ENCODE peak calls at places on chromosomes 7 and 10, in four cellular contexts. G is HepG2, Z is GM12878, A is K562. I is an unnamed sample.

GRCh38 chr7:132270517-132270916 is 305.8 kb downstream of the PLXNA4 start:
- DNase-seq in A (peak; percentile 31), Z (no peak), G (no peak), I (peak; percentile 12)

GRCh38 chr7:121360564-121360963 is 31.8 kb downstream of the WNT16 start:
- DNase-seq in Z (no peak), A (no peak), G (no peak), I (no peak)

GRCh38 chr10:88660593-88660884 is 3.7 kb upstream of the LIPF start:
- DNase-seq in G (no peak), Z (no peak), A (no peak), I (peak; percentile 10)

GRCh38 chr7:23205861-23206510 is 24.1 kb downstream of the NUP42 start:
- DNase-seq in Z (no peak), G (no peak), A (no peak), I (no peak)

GRCh38 chr10:16518822-16519221 is 2.9 kb downstream of the C1QL3 start:
- DNase-seq in Z (no peak), A (no peak), G (no peak), I (no peak)

GRCh38 chr10:7239312-7239985 is 171.4 kb downstream of the SFMBT2 start:
- DNase-seq in Z (no peak), A (no peak), G (no peak), I (no peak)

GRCh38 chr10:132422931-132423813 is 26.2 kb downstream of the PWWP2B start:
- DNase-seq in A (no peak), G (no peak), Z (no peak), I (no peak)

GRCh38 chr10:61608255-61609040 is 54.3 kb upstream of the CABCOCO1 start:
- DNase-seq in Z (no peak), A (no peak), G (no peak), I (no peak)

GRCh38 chr7:87223666-87224065 is 4.1 kb upstream of the TMEM243 start:
- DNase-seq in Z (no peak), G (no peak), A (no peak), I (peak; percentile 46)

GRCh38 chr10:121373411-121373810 is 224.8 kb downstream of the FGFR2 start:
- DNase-seq in Z (no peak), A (no peak), G (no peak), I (no peak)

GRCh38 chr7:33418251-33418701 is 288.9 kb downstream of the BBS9 start:
- DNase-seq in Z (no peak), G (no peak), A (no peak), I (peak; percentile 60)

GRCh38 chr7:91054374-91054773 is 209.9 kb upstream of the FZD1 start:
- DNase-seq in Z (no peak), G (no peak), A (no peak), I (peak; percentile 28)

GRCh38 chr7:130494480-130494879 is 2.6 kb downstream of the MEST start:
- DNase-seq in G (no peak), Z (no peak), A (peak; percentile 68), I (no peak)

GRCh38 chr10:49163741-49164140 is 24.4 kb downstream of the TMEM273 start:
- DNase-seq in Z (no peak), A (no peak), G (no peak), I (peak; percentile 96)

GRCh38 chr10:24616536-24616935 is 107.2 kb downstream of the ARHGAP21 start:
- DNase-seq in G (no peak), A (no peak), Z (no peak), I (peak; percentile 43)

GRCh38 chr10:118374404-118374803 is 32.3 kb upstream of the FAM204A start:
- DNase-seq in G (no peak), A (no peak), Z (no peak), I (no peak)

GRCh38 chr10:124306922-124307371 is 111.8 kb downstream of the OAT start:
- DNase-seq in Z (no peak), A (no peak), G (no peak), I (no peak)

GRCh38 chr7:2312272-2312929 is 1.8 kb downstream of the SNX8 start:
- DNase-seq in G (no peak), A (no peak), Z (no peak), I (no peak)

GRCh38 chr10:73246322-73246782 is 703 bp downstream of the DNAJC9 start:
- DNase-seq in Z (no peak), G (no peak), A (no peak), I (no peak)

GRCh38 chr7:26348987-26349809 is 57.5 kb downstream of the SNX10 start:
- DNase-seq in G (no peak), Z (no peak), A (no peak), I (no peak)

GRCh38 chr7:77199008-77199966 is at the start of gene FGL2:
- DNase-seq in A (no peak), G (no peak), Z (no peak), I (peak; percentile 67)

GRCh38 chr10:13852872-13853271 is 266.1 kb downstream of the PRPF18 start:
- DNase-seq in G (no peak), A (no peak), Z (no peak), I (no peak)

GRCh38 chr7:141128506-141128905 is 54.6 kb downstream of the TMEM178B start:
- DNase-seq in A (no peak), G (no peak), Z (no peak), I (no peak)

GRCh38 chr10:72688208-72688651 is 3.7 kb upstream of the MCU start:
- DNase-seq in A (peak; percentile 55), Z (no peak), G (peak; percentile 86), I (peak; percentile 95)

DNA sequence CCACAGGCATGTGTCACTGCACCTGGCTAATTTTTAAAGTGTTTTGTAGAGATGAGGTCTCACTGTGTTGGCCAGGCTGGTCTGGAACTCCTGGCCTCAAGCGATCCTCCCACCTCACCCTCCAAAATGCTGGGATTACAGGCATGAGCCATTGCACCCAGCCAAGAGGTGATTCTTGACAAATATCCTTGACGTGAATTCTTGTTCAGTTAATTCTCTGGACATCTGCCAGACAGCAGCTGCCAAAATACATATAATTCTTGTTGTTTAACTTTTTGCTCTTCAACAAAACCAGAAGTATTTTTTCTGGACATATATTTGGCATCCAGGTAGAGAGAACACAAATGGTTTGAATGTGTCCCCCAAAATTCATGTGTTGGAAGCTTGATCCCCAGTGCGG is 3.2 kb downstream of the ACADSB start:
- DNase-seq in A (no peak), G (no peak), Z (no peak), I (no peak)
- TF ChIP-seq BHLHE40 in A (no peak), G (no peak), Z (no peak), I (no peak)

GRCh38 chr10:63171255-63171654 is 38.1 kb downstream of the NRBF2 start:
- DNase-seq in G (no peak), Z (no peak), A (no peak), I (no peak)

GRCh38 chr10:63175534-63175933 is 42.4 kb downstream of the NRBF2 start:
- DNase-seq in A (no peak), Z (no peak), G (no peak), I (no peak)

GRCh38 chr10:63171926-63172325 is 38.8 kb downstream of the NRBF2 start:
- DNase-seq in Z (no peak), A (no peak), G (no peak), I (no peak)

GRCh38 chr10:63169624-63170023 is 36.5 kb downstream of the NRBF2 start:
- DNase-seq in G (no peak), A (no peak), Z (no peak), I (no peak)

GRCh38 chr10:63173468-63174227 is 40.5 kb downstream of the NRBF2 start:
- DNase-seq in Z (peak; percentile 77), G (no peak), A (no peak), I (no peak)
- TF ChIP-seq MXI1 in Z (no peak), G (no peak), A (no peak), I (no peak)

GRCh38 chr10:97095701-97096300 is 90.0 kb downstream of the SLIT1 start:
- DNase-seq in G (no peak), A (no peak), Z (no peak), I (no peak)

GRCh38 chr10:97097154-97097490 is 88.6 kb downstream of the SLIT1 start:
- DNase-seq in A (no peak), Z (no peak), G (no peak), I (no peak)

GRCh38 chr10:97099089-97099488 is 86.7 kb downstream of the SLIT1 start:
- DNase-seq in A (no peak), Z (no peak), G (no peak), I (no peak)

GRCh38 chr10:97099868-97100267 is 85.9 kb downstream of the SLIT1 start:
- DNase-seq in Z (no peak), A (no peak), G (no peak), I (no peak)

DNA sequence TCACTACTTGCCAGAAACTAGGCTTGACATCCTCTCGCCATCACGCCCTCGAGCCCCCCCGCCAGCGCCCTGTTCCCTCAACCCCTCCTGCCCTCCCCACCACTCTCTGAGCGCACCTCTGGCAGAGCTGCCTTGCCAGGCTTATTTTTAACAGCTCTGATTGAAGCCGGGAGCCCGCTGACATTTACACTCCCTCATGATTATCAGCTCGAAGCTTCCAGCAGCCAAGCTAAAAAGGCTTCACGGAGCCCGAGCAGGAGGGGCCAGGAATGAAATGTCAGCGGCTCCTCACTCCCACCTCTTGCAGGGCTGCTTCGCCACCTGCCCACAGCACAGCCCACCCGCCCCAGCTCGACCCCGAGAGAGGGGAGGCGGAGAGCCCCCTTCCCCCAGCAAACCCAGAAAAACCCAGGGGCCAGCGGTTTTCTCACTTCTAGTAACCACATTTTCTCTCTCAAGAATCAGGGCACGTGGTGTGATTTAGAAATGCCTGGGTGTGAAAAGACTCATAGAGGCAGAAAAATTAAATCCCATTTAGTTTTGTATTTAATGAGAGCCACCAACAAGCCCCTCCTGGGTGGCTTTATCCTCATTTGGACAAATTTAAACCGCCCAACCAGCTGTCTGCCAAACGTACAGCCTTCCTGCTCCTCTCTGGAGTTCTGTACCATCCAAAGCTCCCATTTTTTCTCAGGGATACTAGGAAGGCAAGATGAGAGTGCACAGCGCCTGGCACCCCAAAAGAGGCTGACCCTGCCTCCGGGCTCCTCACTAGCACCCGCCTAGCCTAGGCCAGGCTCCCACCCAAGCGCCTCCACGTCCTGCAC is 89.2 kb downstream of the SLIT1 start:
- DNase-seq in Z (no peak), A (no peak), G (no peak), I (no peak)
- TF ChIP-seq BHLHE40 in Z (peak; percentile 73), A (no peak), G (no peak), I (no peak)

GRCh38 chr10:101588879-101589278 is 758 bp downstream of the DPCD start:
- DNase-seq in Z (no peak), A (peak; percentile 75), G (peak; percentile 40), I (peak; percentile 65)

GRCh38 chr10:101585841-101586240 is 2.2 kb downstream of the POLL start:
- DNase-seq in G (no peak), Z (no peak), A (no peak), I (no peak)

DNA sequence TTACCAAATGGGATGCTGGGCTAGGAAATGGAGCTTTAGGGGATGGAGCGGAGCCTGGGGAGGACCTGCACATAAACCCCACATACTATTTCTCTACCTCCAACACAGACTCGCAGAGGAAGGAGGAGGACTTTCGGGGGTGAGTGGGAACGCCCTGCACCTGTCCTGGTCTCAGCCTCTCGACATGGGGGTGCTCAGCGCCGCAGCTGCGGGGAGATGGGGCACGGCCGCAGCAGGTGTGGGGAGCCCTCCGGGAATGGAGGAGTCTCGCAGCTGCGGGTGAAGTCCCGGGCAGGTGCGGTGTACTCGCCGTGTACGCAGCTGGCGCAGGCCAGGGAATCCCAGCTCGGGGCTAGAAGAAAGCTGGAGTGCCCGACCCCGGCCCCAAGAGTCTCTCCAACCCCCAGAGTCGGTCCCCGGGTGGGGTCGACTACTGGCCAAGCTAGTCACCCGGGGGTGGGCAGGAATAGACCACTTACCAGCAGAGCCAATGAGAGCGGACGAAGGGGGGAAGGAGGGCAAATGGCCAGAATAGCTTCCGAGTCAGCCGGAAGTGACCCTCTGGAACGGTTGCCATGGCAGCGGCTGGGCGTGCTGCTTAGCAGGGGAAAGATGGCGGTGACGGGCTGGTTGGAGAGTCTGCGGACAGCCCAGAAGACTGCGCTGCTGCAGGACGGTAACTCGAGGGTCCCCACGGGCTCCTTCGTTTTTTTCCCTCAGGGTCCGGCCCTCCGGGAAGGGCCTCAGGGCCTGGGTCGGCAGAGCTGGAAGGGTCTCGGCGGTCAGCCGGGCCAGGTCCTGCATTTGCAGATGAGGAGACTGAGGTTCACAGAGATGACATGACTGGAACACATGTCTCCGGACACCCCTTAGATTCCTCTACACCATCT is at the start of the genes DPCD and POLL:
- DNase-seq in G (peak; percentile 93), A (peak; percentile 95), Z (peak; percentile 71), I (peak; percentile 93)
- TF ChIP-seq MXI1 in G (peak; percentile 96), A (peak; percentile 92), Z (peak; percentile 98), I (peak; percentile 65)